ENCODE peak calls at places on chromosomes 11 and 22, in four cellular contexts. A is NCI-H2081; Y is stimulated activated CD8-positive, alpha-beta memory T cell treated with anti-CD3 and anti-CD28 coated beads, Interleukin-15, amount 100 ng/mL, for 1 hour; P is T-helper 22 cell. G is an unnamed sample.

GRCh38 chr11:117621226-117621625 is 175.8 kb downstream of the DSCAML1 start:
- DNase-seq in A (peak), Y (no peak), P (no peak), G (no peak)

GRCh38 chr22:45059296-45059695 is 49.5 kb upstream of the PHF21B start:
- DNase-seq in A (no peak), Y (no peak), P (no peak), G (no peak)

GRCh38 chr11:63530021-63530420 is 6.6 kb upstream of the PLAAT4 start:
- DNase-seq in A (no peak), Y (no peak), P (no peak), G (no peak)

GRCh38 chr11:70326365-70326803 is 55.9 kb downstream of the PPFIA1 start:
- DNase-seq in A (no peak), Y (no peak), P (no peak), G (peak)

GRCh38 chr11:66478823-66479740 is 1.2 kb upstream of the DPP3 start:
- DNase-seq in A (peak), Y (no peak), P (no peak), G (peak)

GRCh38 chr11:113408206-113408605 is 20.6 kb downstream of the ANKK1 start:
- DNase-seq in A (no peak), Y (no peak), P (no peak), G (no peak)

GRCh38 chr11:911890-912219 is 1.2 kb upstream of the CHID1 start:
- DNase-seq in A (no peak), Y (no peak), P (no peak), G (no peak)

GRCh38 chr11:46977940-46978595 is 41.5 kb downstream of the CSTPP1 start:
- DNase-seq in A (peak), Y (no peak), P (no peak), G (no peak)

GRCh38 chr22:26592368-26593015 is 2.6 kb upstream of the TPST2 start:
- DNase-seq in A (no peak), Y (no peak), P (peak), G (no peak)

GRCh38 chr22:31278643-31279326 is 13.5 kb downstream of the PIK3IP1 start:
- DNase-seq in A (no peak), Y (no peak), P (peak), G (no peak)

GRCh38 chr11:1665313-1665712 is 31.7 kb upstream of the KRTAP5-6 start:
- DNase-seq in A (no peak), Y (no peak), P (no peak), G (no peak)

GRCh38 chr22:19810381-19811141 is 44.1 kb downstream of the GNB1L start:
- DNase-seq in A (no peak), Y (no peak), P (no peak), G (peak)

GRCh38 chr11:9566561-9567063 is 6.9 kb upstream of the WEE1 start:
- DNase-seq in A (no peak), Y (no peak), P (no peak), G (no peak)

GRCh38 chr11:2891901-2892214 is 6.3 kb upstream of the CDKN1C start:
- DNase-seq in A (no peak), Y (no peak), P (no peak), G (no peak)

GRCh38 chr11:2300290-2300935 is 1.3 kb downstream of the C11orf21 start:
- DNase-seq in A (no peak), Y (no peak), P (no peak), G (no peak)

GRCh38 chr11:61985863-61986262 is 18.4 kb upstream of the FTH1 start:
- DNase-seq in A (no peak), Y (no peak), P (no peak), G (no peak)

GRCh38 chr11:109071712-109072524 is 350.1 kb upstream of the C11orf87 start:
- DNase-seq in A (no peak), Y (no peak), P (no peak), G (peak)